ENCODE peak calls at places on chromosomes 12 and 14, in nine cellular contexts. J is H1, T is heart right ventricle, R is gastrocnemius medialis, X is neuronal stem cell, I is lung, V is A549, G is thoracic aorta, M is hepatocyte. Q is an unnamed sample. For H3K4me1, the result is how much of the 10 kb centered on the place peaks cover.

GRCh38 chr12:31880340-31880739 is 78.9 kb upstream of the RESF1 start:
- DNase-seq in J (no peak), T (no peak), R (no peak), X (no peak), I (no peak), V (no peak), G (no peak), M (no peak), Q (no peak)

GRCh38 chr14:89337912-89338311 is 79.1 kb downstream of the FOXN3 start:
- DNase-seq in J (no peak), T (no peak), R (peak), X (no peak), I (no peak), V (no peak), G (no peak), M (no peak), Q (peak)

GRCh38 chr12:46661161-46661845 is 164.5 kb downstream of the SLC38A4 start:
- DNase-seq in J (no peak), T (no peak), R (no peak), X (peak), I (no peak), V (peak), G (no peak), M (peak), Q (peak)

GRCh38 chr14:60648934-60649814 is at the start of gene SIX1:
- DNase-seq in J (no peak), T (peak), R (peak), X (peak), I (peak), V (peak), G (no peak), M (peak), Q (peak)

GRCh38 chr12:64323476-64324225 is 66.9 kb downstream of the C12orf56 start:
- DNase-seq in J (no peak), T (no peak), R (no peak), X (no peak), I (no peak), V (no peak), G (no peak), M (no peak), Q (peak)

GRCh38 chr14:102363182-102363952 is 626 bp downstream of the TECPR2 start:
- DNase-seq in J (no peak), T (no peak), R (no peak), X (peak), I (no peak), V (peak), G (peak), M (peak), Q (no peak)

GRCh38 chr14:102591372-102591943 is 991 bp upstream of the RCOR1 start:
- DNase-seq in J (no peak), T (peak), R (peak), X (no peak), I (peak), V (no peak), G (no peak), M (peak), Q (no peak)

GRCh38 chr12:19026637-19027508 is 102.7 kb upstream of the PLEKHA5 start:
- DNase-seq in J (no peak), T (no peak), R (no peak), X (no peak), I (no peak), V (no peak), G (no peak), M (no peak), Q (no peak)

GRCh38 chr12:113248046-113248825 is 27.0 kb downstream of the TPCN1 start:
- DNase-seq in J (no peak), T (no peak), R (no peak), X (no peak), I (no peak), V (no peak), G (no peak), M (no peak), Q (no peak)

GRCh38 chr12:77213316-77213715 is 147.9 kb upstream of the E2F7 start:
- DNase-seq in J (no peak), T (no peak), R (no peak), X (no peak), I (no peak), V (no peak), G (no peak), M (peak), Q (peak)

GRCh38 chr14:99286761-99287160 is 14.8 kb upstream of the BCL11B start:
- DNase-seq in J (no peak), T (no peak), R (no peak), X (no peak), I (no peak), V (no peak), G (no peak), M (no peak), Q (no peak)

GRCh38 chr14:50600849-50601248 is 40.9 kb downstream of the ATL1 start:
- DNase-seq in J (no peak), T (no peak), R (no peak), X (no peak), I (no peak), V (no peak), G (no peak), M (peak), Q (no peak)

GRCh38 chr14:85308531-85309300 is 221.2 kb upstream of the FLRT2 start:
- DNase-seq in J (no peak), T (no peak), R (no peak), X (no peak), I (no peak), V (no peak), G (no peak), M (no peak), Q (no peak)

GRCh38 chr12:130715150-130715995 is 726 bp downstream of the RIMBP2 start:
- DNase-seq in J (no peak), T (no peak), R (no peak), X (no peak), I (no peak), V (no peak), G (no peak), M (peak), Q (no peak)

GRCh38 chr12:132243596-132244289 is 85.6 kb downstream of the GALNT9 start:
- DNase-seq in J (no peak), T (no peak), R (no peak), X (no peak), I (no peak), V (no peak), G (no peak), M (no peak), Q (no peak)

GRCh38 chr14:59507752-59508103 is 23.4 kb downstream of the JKAMP start:
- DNase-seq in J (no peak), T (no peak), R (no peak), X (no peak), I (no peak), V (no peak), G (no peak), M (no peak), Q (no peak)

GRCh38 chr12:52053570-52054209 is 2.4 kb downstream of the NR4A1 start:
- DNase-seq in J (no peak), T (no peak), R (no peak), X (no peak), I (no peak), V (no peak), G (no peak), M (peak), Q (no peak)

GRCh38 chr14:21768875-21769257 is 95.2 kb upstream of the OR4E1 start:
- DNase-seq in J (no peak), T (no peak), R (no peak), X (no peak), I (no peak), V (no peak), G (no peak), M (no peak), Q (no peak)

GRCh38 chr12:103807561-103808238 is 33.3 kb downstream of the NT5DC3 start:
- DNase-seq in J (no peak), T (no peak), R (no peak), X (no peak), I (no peak), V (no peak), G (no peak), M (no peak), Q (no peak)

GRCh38 chr14:54567634-54568561 is 970 bp downstream of the SAMD4A start:
- DNase-seq in J (no peak), T (peak), R (peak), X (peak), I (peak), V (no peak), G (no peak), M (peak), Q (peak)

GRCh38 chr14:59190372-59190771 is 1.9 kb downstream of the DAAM1 start:
- DNase-seq in J (no peak), T (no peak), R (no peak), X (peak), I (no peak), V (peak), G (no peak), M (peak), Q (peak)

GRCh38 chr14:74913986-74914573 is 9.0 kb downstream of the RPS6KL1 start:
- DNase-seq in J (no peak), T (peak), R (peak), X (peak), I (peak), V (peak), G (no peak), M (peak), Q (peak)

GRCh38 chr14:103685276-103686211 is 29.7 kb downstream of the XRCC3 start:
- DNase-seq in J (no peak), T (no peak), R (no peak), X (no peak), I (no peak), V (no peak), G (no peak), M (no peak), Q (no peak)

GRCh38 chr14:96297000-96297399 is 41.0 kb downstream of the BDKRB1 start:
- DNase-seq in J (no peak), T (no peak), R (no peak), X (no peak), I (no peak), V (no peak), G (no peak), M (no peak), Q (no peak)

GRCh38 chr14:79809849-79810612 is 401.3 kb downstream of the DIO2 start:
- DNase-seq in J (no peak), T (no peak), R (no peak), X (peak), I (no peak), V (peak), G (no peak), M (peak), Q (peak)

GRCh38 chr14:65471038-65471878 is 58.7 kb downstream of the FUT8 start:
- DNase-seq in J (no peak), T (no peak), R (no peak), X (no peak), I (no peak), V (no peak), G (no peak), M (no peak), Q (no peak)

GRCh38 chr14:94135476-94135875 is 6.1 kb upstream of the IFI27L2 start:
- DNase-seq in J (no peak), T (no peak), R (no peak), X (no peak), I (no peak), V (no peak), G (no peak), M (no peak), Q (no peak)

GRCh38 chr14:77654001-77654431 is 37.6 kb upstream of the SPTLC2 start:
- DNase-seq in J (no peak), T (no peak), R (no peak), X (peak), I (no peak), V (no peak), G (no peak), M (no peak), Q (no peak)

GRCh38 chr14:98137626-98138025 is 1134.4 kb downstream of the BCL11B start:
- DNase-seq in J (no peak), T (no peak), R (no peak), X (no peak), I (no peak), V (no peak), G (no peak), M (no peak), Q (no peak)

GRCh38 chr12:95548056-95548538 is 3.2 kb downstream of the USP44 start:
- DNase-seq in J (no peak), T (peak), R (no peak), X (peak), I (peak), V (no peak), G (no peak), M (peak), Q (no peak)

DNA sequence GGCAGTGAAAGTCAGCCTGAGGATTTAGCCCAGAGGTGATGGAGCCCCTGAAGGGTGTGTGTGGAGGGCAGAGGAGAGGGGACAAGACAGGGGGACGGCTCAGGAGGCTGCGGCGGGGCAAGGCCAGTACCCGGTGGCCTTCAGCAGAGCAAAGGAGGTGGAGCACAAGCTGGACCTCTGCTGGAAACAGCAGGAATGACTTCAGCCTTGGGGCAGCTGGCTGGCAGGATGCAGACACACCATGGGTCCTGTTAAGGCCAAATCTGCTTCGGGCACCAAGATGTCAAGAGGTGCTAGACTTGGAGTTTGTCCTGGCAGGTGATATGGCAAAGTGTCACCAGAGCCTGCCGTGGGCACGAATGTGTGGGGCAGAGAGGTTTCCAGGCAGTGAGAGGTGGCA is 92.1 kb downstream of the LGMN start:
- DNase-seq in J (no peak), T (no peak), R (no peak), X (no peak), I (no peak), V (no peak), G (no peak), M (no peak), Q (no peak)
- H3K4me1 ChIP-seq in J (under half), T (under half), R (under half), X (under half), I (under half), V (under half), G (under half), M (under half), Q (under half)

DNA sequence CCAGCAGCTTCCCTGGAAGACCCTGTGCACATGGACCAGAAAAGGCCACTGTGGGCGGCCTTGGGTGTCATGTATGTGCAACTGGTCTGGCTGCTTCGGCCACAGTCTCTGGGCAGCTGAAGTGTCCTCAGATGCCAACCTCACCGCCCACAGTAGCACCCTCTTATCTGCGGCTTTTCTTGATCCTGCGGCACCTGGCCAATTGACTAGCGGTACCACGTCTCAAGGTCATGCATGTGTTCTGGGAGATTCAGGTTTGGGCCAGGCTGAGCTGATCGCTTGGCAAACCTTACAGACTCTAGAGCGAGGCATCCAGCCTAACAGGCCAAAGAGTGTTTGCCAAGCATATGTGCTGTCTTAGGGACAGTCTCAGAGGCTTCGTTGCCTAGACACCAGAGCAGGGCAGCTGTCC is 60.7 kb downstream of the CACNA1C start:
- DNase-seq in J (no peak), T (peak), R (no peak), X (no peak), I (no peak), V (no peak), G (no peak), M (no peak), Q (no peak)
- H3K4me1 ChIP-seq in J (under half), T (under half), R (under half), X (under half), I (under half), V (under half), G (under half), M (under half), Q (under half)

DNA sequence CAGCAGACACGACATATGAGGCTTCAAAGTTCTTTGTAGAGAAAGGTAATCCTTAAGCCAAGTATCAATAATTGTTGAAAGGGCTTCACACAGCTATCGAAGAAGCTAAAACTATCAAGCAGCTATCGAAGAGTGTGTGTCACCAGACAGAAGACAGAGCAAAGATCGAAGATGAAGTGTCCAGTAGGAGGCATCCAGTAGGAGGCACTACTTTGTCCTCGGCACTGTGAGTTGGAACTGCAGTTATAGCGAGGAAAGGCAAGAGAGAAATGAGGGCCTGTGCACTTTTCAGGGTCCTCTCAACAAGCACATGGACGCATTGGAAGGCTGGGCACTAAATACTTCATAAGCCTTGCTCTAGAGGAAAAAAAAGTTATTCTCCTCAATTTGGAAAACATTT is 174.3 kb downstream of the CALM1 start:
- DNase-seq in J (no peak), T (no peak), R (no peak), X (no peak), I (no peak), V (no peak), G (no peak), M (no peak), Q (no peak)
- H3K4me1 ChIP-seq in J (under half), T (under half), R (under half), X (under half), I (under half), V (under half), G (under half), M (under half), Q (under half)

GRCh38 chr14:68522510-68523325 is 270.1 kb downstream of the ZFP36L1 start:
- DNase-seq in J (no peak), T (no peak), R (no peak), X (peak), I (no peak), V (no peak), G (no peak), M (no peak), Q (no peak)

GRCh38 chr14:68520637-68521556 is 272.0 kb downstream of the ZFP36L1 start:
- DNase-seq in J (peak), T (no peak), R (no peak), X (no peak), I (peak), V (peak), G (no peak), M (peak), Q (peak)

GRCh38 chr14:68523326-68523610 is 269.6 kb downstream of the ZFP36L1 start:
- DNase-seq in J (no peak), T (no peak), R (no peak), X (no peak), I (no peak), V (no peak), G (no peak), M (no peak), Q (no peak)

GRCh38 chr14:68521952-68522509 is 270.8 kb downstream of the ZFP36L1 start:
- DNase-seq in J (no peak), T (no peak), R (no peak), X (no peak), I (no peak), V (no peak), G (no peak), M (no peak), Q (no peak)

DNA sequence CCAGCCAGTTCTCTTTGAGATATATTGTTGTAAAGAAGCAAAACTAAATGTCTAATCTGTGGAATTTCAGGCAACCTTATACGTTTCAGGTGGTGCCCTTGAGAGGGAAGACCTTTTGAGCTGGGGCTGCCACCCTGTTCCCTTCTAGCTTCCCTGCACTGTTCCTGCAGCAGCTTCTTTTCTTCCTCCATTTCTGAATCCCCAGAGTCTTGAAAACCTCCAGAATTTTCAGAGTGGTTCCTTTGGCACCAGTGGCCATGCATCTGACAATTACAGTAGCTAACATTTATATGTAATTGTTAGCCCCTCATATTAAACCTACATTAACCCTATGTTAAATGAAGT is 271.3 kb downstream of the ZFP36L1 start:
- DNase-seq in J (no peak), T (no peak), R (no peak), X (no peak), I (no peak), V (no peak), G (no peak), M (no peak), Q (no peak)
- H3K4me1 ChIP-seq in J (under half), T (under half), R (half or more), X (under half), I (under half), V (under half), G (under half), M (half or more), Q (half or more)

GRCh38 chr12:6957151-6957701 is 6.1 kb downstream of the PTPN6 start:
- DNase-seq in J (no peak), T (no peak), R (no peak), X (no peak), I (no peak), V (no peak), G (no peak), M (no peak), Q (no peak)
- H3K4me1 ChIP-seq in J (under half), T (under half), R (under half), X (under half), I (under half), V (under half), G (under half), M (under half), Q (under half)